ENCODE peak calls at places on chromosomes 3 and 15, in ten cellular contexts. J, Z, B, N, A, R, F, L, G and K are unnamed samples.

GRCh38 chr15:77454265-77454664 is 33.6 kb downstream of the HMG20A start:
- DNase-seq in J (peak; percentile 73), Z (no peak), B (no peak), N (no peak), A (no peak), R (no peak), F (no peak), L (no peak), G (no peak), K (no peak)

GRCh38 chr3:12508316-12508715 is 24.0 kb downstream of the TSEN2 start:
- DNase-seq in J (peak; percentile 95), Z (peak; percentile 65), B (peak; percentile 89), N (peak; percentile 91), A (no peak), R (peak; percentile 98), F (no peak), L (no peak), G (no peak), K (no peak)

GRCh38 chr3:120145498-120146285 is 51.4 kb upstream of the GSK3B start:
- DNase-seq in J (peak; percentile 34), Z (no peak), B (peak; percentile 98), N (peak; percentile 94), A (no peak), R (peak; percentile 82), F (no peak), L (no peak), G (peak; percentile 0), K (no peak)

GRCh38 chr3:53221345-53221744 is 34.5 kb downstream of the TKT start:
- DNase-seq in J (no peak), Z (no peak), B (no peak), N (no peak), A (no peak), R (no peak), F (no peak), L (no peak), G (no peak), K (no peak)

GRCh38 chr3:126880898-126881297 is 102.0 kb upstream of the PLXNA1 start:
- DNase-seq in J (no peak), Z (no peak), B (no peak), N (no peak), A (no peak), R (no peak), F (no peak), L (no peak), G (no peak), K (no peak)

GRCh38 chr15:99197861-99198260 is 51.5 kb downstream of the TTC23 start:
- DNase-seq in J (no peak), Z (no peak), B (peak; percentile 5), N (no peak), A (no peak), R (peak; percentile 15), F (no peak), L (no peak), G (no peak), K (no peak)

GRCh38 chr15:100338247-100338646 is 3.5 kb downstream of the ADAMTS17 start:
- DNase-seq in J (no peak), Z (no peak), B (no peak), N (no peak), A (no peak), R (no peak), F (no peak), L (no peak), G (no peak), K (no peak)

GRCh38 chr3:147191795-147192385 is 214.5 kb downstream of the ZIC4 start:
- DNase-seq in J (peak; percentile 83), Z (peak; percentile 15), B (peak; percentile 64), N (peak; percentile 82), A (peak; percentile 15), R (peak; percentile 76), F (no peak), L (peak; percentile 72), G (no peak), K (no peak)

GRCh38 chr3:115843206-115843605 is 219.9 kb downstream of the GAP43 start:
- DNase-seq in J (no peak), Z (no peak), B (no peak), N (no peak), A (peak; percentile 38), R (no peak), F (no peak), L (no peak), G (no peak), K (no peak)